ENCODE peak calls at places on chromosomes 4 and X, in four cellular contexts. K, W, Y and B are unnamed samples.

GRCh38 chr4:118740869-118741268 is 55.7 kb downstream of the METTL14 start:
- DNase-seq in W (no peak), Y (no peak), K (no peak), B (no peak)

GRCh38 chrX:33336783-33337182 is 125.4 kb upstream of the DMD start:
- DNase-seq in K (no peak), W (no peak), Y (no peak), B (no peak)

GRCh38 chrX:74420194-74421035 is 878 bp upstream of the SLC16A2 start:
- DNase-seq in W (peak; percentile 68), K (no peak), Y (no peak), B (no peak)

GRCh38 chrX:15988661-15989603 is 134.3 kb upstream of the AP1S2 start:
- DNase-seq in W (no peak), Y (no peak), K (no peak), B (no peak)

GRCh38 chrX:97685753-97686152 is 802.0 kb downstream of the RPA4 start:
- DNase-seq in W (no peak), Y (no peak), K (no peak), B (no peak)

GRCh38 chr4:74456056-74456744 is 11.3 kb downstream of the AREG start:
- DNase-seq in Y (no peak), K (no peak), W (no peak), B (no peak)

GRCh38 chr4:8394125-8394524 is 46.4 kb downstream of the ACOX3 start:
- DNase-seq in W (no peak), Y (no peak), K (no peak), B (no peak)

GRCh38 chr4:184384056-184384809 is 90.1 kb downstream of the IRF2 start:
- DNase-seq in Y (peak; percentile 92), K (no peak), W (no peak), B (peak; percentile 41)

GRCh38 chrX:110002300-110003166 is at the start of gene TMEM164:
- DNase-seq in Y (peak; percentile 52), K (peak; percentile 47), W (peak; percentile 71), B (peak; percentile 59)

GRCh38 chr4:153153339-153153851 is 50.8 kb upstream of the TRIM2 start:
- DNase-seq in W (peak; percentile 77), K (peak; percentile 41), Y (no peak), B (peak; percentile 36)

GRCh38 chrX:55161581-55161980 is 58.6 kb upstream of the PAGE5 start:
- DNase-seq in W (no peak), Y (no peak), K (no peak), B (no peak)

GRCh38 chr4:101678180-101678579 is 112.3 kb upstream of the BANK1 start:
- DNase-seq in Y (no peak), K (no peak), W (no peak), B (no peak)

GRCh38 chrX:43676960-43677582 is 21.0 kb downstream of the MAOA start:
- DNase-seq in K (no peak), W (no peak), Y (no peak), B (no peak)

GRCh38 chr4:26787461-26788340 is 72.9 kb upstream of the STIM2 start:
- DNase-seq in W (peak; percentile 62), Y (no peak), K (no peak), B (no peak)

GRCh38 chrX:46882266-46882665 is 30.0 kb upstream of the JADE3 start:
- DNase-seq in Y (no peak), K (no peak), W (no peak), B (no peak)

GRCh38 chr4:2327579-2327978 is 65.7 kb upstream of the MXD4 start:
- DNase-seq in Y (no peak), K (no peak), W (no peak), B (no peak)

GRCh38 chr4:55849724-55850123 is 3.7 kb upstream of the EXOC1 start:
- DNase-seq in K (no peak), Y (no peak), W (peak; percentile 56), B (no peak)

DNA sequence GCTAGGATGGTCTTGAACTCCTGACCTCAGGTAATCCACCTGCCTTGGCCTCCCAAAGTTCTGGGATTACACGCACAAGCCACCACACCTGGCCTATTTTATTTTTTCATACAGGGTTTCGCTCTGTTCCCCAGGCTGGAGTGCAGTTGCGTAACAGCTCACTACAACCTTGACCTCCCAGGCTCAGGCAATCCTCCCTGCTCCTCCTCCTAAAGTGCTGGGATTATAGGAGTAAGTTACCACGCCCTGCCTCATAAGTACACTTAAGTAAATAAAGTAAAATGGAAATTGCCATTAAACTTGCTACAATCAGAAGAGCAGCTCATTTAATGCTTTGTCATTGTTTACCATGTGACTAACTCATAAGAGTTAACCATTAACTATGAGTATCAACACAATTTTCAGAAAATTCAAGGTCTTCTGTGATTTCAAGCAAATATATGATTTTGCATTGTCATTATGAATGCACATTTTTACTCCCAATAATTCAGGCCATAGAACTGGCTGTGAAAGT is 12.3 kb downstream of the UGDH start:
- DNase-seq in Y (no peak), W (no peak), K (no peak), B (no peak)
- TF ChIP-seq POLR2AphosphoS5 in Y (no peak), W (no peak), K (no peak), B (no peak)

GRCh38 chr4:143514432-143514831 is 930 bp downstream of the SMARCA5 start:
- DNase-seq in W (peak; percentile 50), K (peak; percentile 5), Y (no peak), B (no peak)
- TF ChIP-seq TAF1 in W (peak; percentile 60), K (no peak), Y (no peak), B (no peak)

GRCh38 chr4:128942547-128942946 is 133.0 kb downstream of the JADE1 start:
- DNase-seq in Y (no peak), W (no peak), K (no peak), B (no peak)
- TF ChIP-seq POLR2A in Y (no peak), W (no peak), K (no peak), B (no peak)

GRCh38 chrX:2677764-2678163 is 13.3 kb upstream of the CD99 start:
- DNase-seq in Y (no peak), K (no peak), W (no peak), B (no peak)

GRCh38 chrX:2680486-2681348 is 10.4 kb upstream of the CD99 start:
- DNase-seq in W (no peak), Y (no peak), K (no peak), B (no peak)

GRCh38 chrX:2676794-2677675 is 14.1 kb upstream of the CD99 start:
- DNase-seq in Y (no peak), K (no peak), W (no peak), B (no peak)

GRCh38 chrX:2679534-2680485 is 11.3 kb upstream of the CD99 start:
- DNase-seq in K (no peak), W (no peak), Y (no peak), B (no peak)

GRCh38 chrX:2678583-2678982 is 12.5 kb upstream of the CD99 start:
- DNase-seq in Y (no peak), K (no peak), W (no peak), B (no peak)
- TF ChIP-seq POLR2AphosphoS5 in Y (no peak), K (no peak), W (no peak), B (no peak)

GRCh38 chr4:147704846-147705245 is 20.9 kb upstream of the PRMT9 start:
- DNase-seq in Y (no peak), W (no peak), K (no peak), B (no peak)

GRCh38 chr4:147714575-147715401 is 17.1 kb upstream of the ARHGAP10 start:
- DNase-seq in Y (no peak), K (no peak), W (no peak), B (no peak)

GRCh38 chr4:147707892-147708672 is 23.8 kb upstream of the ARHGAP10 start:
- DNase-seq in K (no peak), W (peak; percentile 53), Y (no peak), B (peak; percentile 18)

DNA sequence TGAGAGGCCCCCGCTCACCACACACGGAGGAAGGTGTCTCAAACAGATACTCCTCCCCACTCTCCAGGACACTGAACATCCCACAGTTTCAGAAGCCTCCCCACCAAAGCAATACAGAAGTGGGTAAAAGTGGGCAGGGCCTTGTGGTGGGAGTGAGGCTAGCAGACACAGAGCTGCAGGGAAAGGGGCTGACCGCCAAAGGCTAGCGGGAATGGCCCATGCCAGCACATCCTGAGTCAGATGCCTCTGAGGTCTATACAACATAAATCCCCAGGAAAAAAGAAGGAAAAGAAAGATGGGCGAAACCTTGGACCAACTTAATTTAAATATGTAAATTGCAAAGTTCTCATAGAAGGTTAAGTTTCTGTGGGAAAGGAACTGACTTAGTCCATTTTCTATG is 21.9 kb upstream of the ARHGAP10 start:
- DNase-seq in W (peak; percentile 32), K (no peak), Y (no peak), B (no peak)
- TF ChIP-seq TAF1 in W (no peak), K (no peak), Y (no peak), B (no peak)

GRCh38 chrX:42028113-42028512 is 104.8 kb upstream of the CASK start:
- DNase-seq in K (no peak), W (no peak), Y (no peak), B (no peak)

GRCh38 chrX:42025861-42026260 is 102.5 kb upstream of the CASK start:
- DNase-seq in Y (no peak), K (no peak), W (no peak), B (no peak)

GRCh38 chrX:42022158-42022557 is 98.8 kb upstream of the CASK start:
- DNase-seq in K (no peak), W (no peak), Y (no peak), B (no peak)

GRCh38 chrX:42023122-42023521 is 99.8 kb upstream of the CASK start:
- DNase-seq in Y (no peak), W (no peak), K (no peak), B (no peak)

GRCh38 chrX:42027367-42028025 is 104.1 kb upstream of the CASK start:
- DNase-seq in W (no peak), K (no peak), Y (peak; percentile 1), B (no peak)
- TF ChIP-seq POLR2A in W (no peak), K (no peak), Y (no peak), B (no peak)

GRCh38 chr4:140260227-140260626 is 106.2 kb upstream of the MAML3 start:
- DNase-seq in W (no peak), Y (no peak), K (no peak), B (no peak)
- TF ChIP-seq POLR2AphosphoS5 in W (no peak), Y (no peak), K (no peak), B (no peak)

GRCh38 chr4:38009949-38010348 is 49.8 kb downstream of the PTTG2 start:
- DNase-seq in Y (no peak), K (no peak), W (no peak), B (no peak)

GRCh38 chr4:38009421-38009820 is 49.2 kb downstream of the PTTG2 start:
- DNase-seq in K (no peak), Y (no peak), W (no peak), B (no peak)

GRCh38 chr4:38005637-38006036 is 45.4 kb downstream of the PTTG2 start:
- DNase-seq in K (no peak), Y (no peak), W (no peak), B (no peak)

GRCh38 chr4:38007645-38008044 is 47.4 kb downstream of the PTTG2 start:
- DNase-seq in W (no peak), Y (no peak), K (no peak), B (no peak)

DNA sequence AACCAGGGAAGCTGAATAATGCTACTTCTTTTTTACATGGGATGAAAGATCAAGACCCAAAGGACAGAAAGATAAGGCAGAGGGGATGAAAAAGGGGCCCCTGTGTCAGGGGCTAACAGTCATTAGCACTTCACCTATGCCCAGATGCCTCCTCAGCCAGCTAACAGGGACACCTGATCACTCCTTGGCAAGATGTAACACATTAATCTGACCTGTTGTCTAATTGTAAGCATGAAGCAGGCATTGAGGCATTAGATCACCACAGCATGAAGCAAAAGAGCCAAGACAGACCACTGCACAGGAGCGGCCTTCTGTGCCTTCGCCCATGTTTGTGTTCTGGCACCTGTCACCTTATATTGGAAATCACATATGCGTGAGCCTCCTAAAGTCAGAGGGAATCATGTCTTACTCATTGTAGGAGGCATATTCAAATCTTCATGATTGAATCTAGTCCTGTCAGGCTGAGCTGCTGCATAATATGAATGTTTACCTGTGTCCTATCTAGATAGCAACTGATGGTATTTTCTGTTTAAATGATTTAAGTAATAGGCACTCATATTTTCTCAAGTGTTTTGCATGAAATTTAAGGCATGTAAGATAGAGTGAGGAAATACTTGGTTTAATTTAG is 48.4 kb downstream of the PTTG2 start:
- DNase-seq in W (no peak), Y (no peak), K (no peak), B (no peak)
- TF ChIP-seq TAF1 in W (no peak), Y (no peak), K (no peak), B (no peak)